ENCODE peak calls at places on chromosomes 12 and 14, in four cellular contexts. One of them, this sample, is unnamed.

GRCh38 chr14:68441532-68441931 is 351.3 kb downstream of the ZFP36L1 start:
- DNase-seq in HCT116: no peak
- DNase-seq in GM12878: no peak
- DNase-seq in SK-N-SH: no peak
- DNase-seq in this sample: no peak

GRCh38 chr12:4915752-4916151 is 6.0 kb downstream of the KCNA1 start:
- DNase-seq in HCT116: no peak
- DNase-seq in GM12878: no peak
- DNase-seq in SK-N-SH: no peak
- DNase-seq in this sample: no peak

GRCh38 chr12:9933966-9934365 is 1.8 kb upstream of the CLEC2A start:
- DNase-seq in HCT116: no peak
- DNase-seq in GM12878: no peak
- DNase-seq in SK-N-SH: no peak
- DNase-seq in this sample: no peak

GRCh38 chr14:34911209-34912150 is 36.3 kb upstream of the BAZ1A start:
- DNase-seq in HCT116: no peak
- DNase-seq in GM12878: no peak
- DNase-seq in SK-N-SH: no peak
- DNase-seq in this sample: no peak

GRCh38 chr14:23548351-23549318 is 2.9 kb downstream of the ZFHX2 start:
- DNase-seq in HCT116: no peak
- DNase-seq in GM12878: no peak
- DNase-seq in SK-N-SH: no peak
- DNase-seq in this sample: no peak

GRCh38 chr14:33454707-33455106 is 496.2 kb downstream of the EGLN3 start:
- DNase-seq in HCT116: no peak
- DNase-seq in GM12878: no peak
- DNase-seq in SK-N-SH: no peak
- DNase-seq in this sample: no peak

GRCh38 chr12:63870838-63871237 is 26.3 kb downstream of the SRGAP1 start:
- DNase-seq in HCT116: no peak
- DNase-seq in GM12878: no peak
- DNase-seq in SK-N-SH: no peak
- DNase-seq in this sample: no peak

GRCh38 chr12:6638305-6638704 is 2.5 kb upstream of the LPAR5 start:
- DNase-seq in HCT116: no peak
- DNase-seq in GM12878: no peak
- DNase-seq in SK-N-SH: no peak
- DNase-seq in this sample: no peak

GRCh38 chr12:58425481-58426392 is 484.4 kb downstream of the ATP23 start:
- DNase-seq in HCT116: peak
- DNase-seq in GM12878: peak
- DNase-seq in SK-N-SH: no peak
- DNase-seq in this sample: no peak

GRCh38 chr14:23252420-23253333 is 14.9 kb downstream of the RNF212B start:
- DNase-seq in HCT116: no peak
- DNase-seq in GM12878: no peak
- DNase-seq in SK-N-SH: no peak
- DNase-seq in this sample: no peak

GRCh38 chr12:124392991-124393790 is 98.3 kb downstream of the RFLNA start:
- DNase-seq in HCT116: no peak
- DNase-seq in GM12878: no peak
- DNase-seq in SK-N-SH: peak
- DNase-seq in this sample: peak

GRCh38 chr12:27177716-27178115 is 66.4 kb upstream of the STK38L start:
- DNase-seq in HCT116: no peak
- DNase-seq in GM12878: no peak
- DNase-seq in SK-N-SH: no peak
- DNase-seq in this sample: no peak

GRCh38 chr14:70108419-70108818 is 80.3 kb downstream of the SLC8A3 start:
- DNase-seq in HCT116: no peak
- DNase-seq in GM12878: no peak
- DNase-seq in SK-N-SH: no peak
- DNase-seq in this sample: no peak

GRCh38 chr14:79201545-79202247 is 1009.6 kb downstream of the DIO2 start:
- DNase-seq in HCT116: no peak
- DNase-seq in GM12878: no peak
- DNase-seq in SK-N-SH: no peak
- DNase-seq in this sample: no peak

GRCh38 chr12:84727964-84728363 is 184.6 kb downstream of the SLC6A15 start:
- DNase-seq in HCT116: no peak
- DNase-seq in GM12878: no peak
- DNase-seq in SK-N-SH: no peak
- DNase-seq in this sample: no peak

GRCh38 chr14:90452366-90452765 is 55.5 kb downstream of the CALM1 start:
- DNase-seq in HCT116: no peak
- DNase-seq in GM12878: no peak
- DNase-seq in SK-N-SH: no peak
- DNase-seq in this sample: no peak
- TF ChIP-seq JUND in HCT116: no peak
- TF ChIP-seq JUND in GM12878: no peak
- TF ChIP-seq JUND in SK-N-SH: no peak
- TF ChIP-seq JUND in this sample: no peak

GRCh38 chr12:131829351-131829794 is 1.2 kb downstream of the MMP17 start:
- DNase-seq in HCT116: no peak
- DNase-seq in GM12878: no peak
- DNase-seq in SK-N-SH: peak
- DNase-seq in this sample: no peak
- TF ChIP-seq JUND in HCT116: no peak
- TF ChIP-seq JUND in GM12878: no peak
- TF ChIP-seq JUND in SK-N-SH: no peak
- TF ChIP-seq JUND in this sample: no peak

DNA sequence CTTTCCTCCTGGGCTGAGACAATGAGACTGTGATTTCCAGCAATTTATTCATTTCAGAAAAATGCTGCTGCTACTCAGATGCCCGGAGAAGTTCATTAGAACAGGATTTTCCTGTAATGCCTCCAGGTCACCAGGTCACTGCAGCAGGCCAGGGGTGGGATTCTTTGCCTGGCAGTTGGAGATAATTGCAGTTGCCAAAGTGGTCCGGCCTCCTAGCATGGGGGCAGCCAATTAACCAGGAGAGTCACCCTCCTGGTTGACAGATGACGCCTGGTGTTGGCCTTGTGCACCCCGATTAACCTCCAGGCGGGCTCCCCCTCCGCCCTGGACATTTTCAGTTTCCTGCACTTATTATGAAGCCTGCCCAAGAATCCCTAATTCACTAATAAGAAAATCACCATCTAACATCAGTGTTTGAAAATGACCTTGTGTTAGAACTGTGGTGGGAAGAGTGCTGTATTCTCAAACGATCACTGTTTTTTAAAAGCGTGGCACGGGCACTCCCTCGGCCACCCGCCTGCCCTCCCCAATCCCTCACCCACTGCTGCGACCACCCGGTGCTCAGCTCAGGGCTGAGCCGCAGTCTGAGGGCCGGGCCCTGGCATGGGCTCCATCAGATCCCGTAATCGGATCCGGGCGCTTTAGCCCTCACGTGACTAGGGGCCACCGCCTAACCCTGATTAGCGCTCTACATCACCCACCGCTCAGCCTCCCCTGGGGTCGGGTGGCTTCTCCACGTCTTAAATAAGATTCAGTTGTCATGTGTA is 12.9 kb downstream of the RIMBP2 start:
- DNase-seq in HCT116: no peak
- DNase-seq in GM12878: no peak
- DNase-seq in SK-N-SH: peak
- DNase-seq in this sample: no peak
- TF ChIP-seq JUND in HCT116: no peak
- TF ChIP-seq JUND in GM12878: no peak
- TF ChIP-seq JUND in SK-N-SH: no peak
- TF ChIP-seq JUND in this sample: no peak

DNA sequence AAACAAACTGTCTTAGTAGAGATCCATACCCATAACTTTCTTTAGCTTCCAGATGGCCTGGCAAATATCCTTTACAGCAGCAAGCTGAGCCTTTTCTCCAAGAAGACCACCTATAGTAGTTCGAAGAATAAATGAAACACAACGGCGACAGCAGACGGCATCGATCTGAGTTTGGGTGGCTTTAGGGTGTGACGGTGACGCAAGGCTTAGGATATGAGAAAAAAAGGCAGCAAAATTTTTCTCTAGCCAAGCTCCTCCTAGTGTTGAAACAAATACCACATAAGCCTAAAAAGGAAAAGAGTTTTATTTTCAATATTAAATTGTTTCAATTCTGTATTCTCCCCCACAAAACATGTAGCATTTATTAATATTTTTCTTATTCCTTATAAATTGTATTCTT is 33.3 kb downstream of the HEATR5A start:
- DNase-seq in HCT116: no peak
- DNase-seq in GM12878: no peak
- DNase-seq in SK-N-SH: no peak
- DNase-seq in this sample: no peak
- TF ChIP-seq JUND in HCT116: no peak
- TF ChIP-seq JUND in GM12878: no peak
- TF ChIP-seq JUND in SK-N-SH: no peak
- TF ChIP-seq JUND in this sample: no peak

GRCh38 chr14:101276309-101277091 is 284.8 kb upstream of the DIO3 start:
- DNase-seq in HCT116: no peak
- DNase-seq in GM12878: no peak
- DNase-seq in SK-N-SH: no peak
- DNase-seq in this sample: no peak
- TF ChIP-seq JUND in HCT116: no peak
- TF ChIP-seq JUND in GM12878: no peak
- TF ChIP-seq JUND in SK-N-SH: no peak
- TF ChIP-seq JUND in this sample: no peak

DNA sequence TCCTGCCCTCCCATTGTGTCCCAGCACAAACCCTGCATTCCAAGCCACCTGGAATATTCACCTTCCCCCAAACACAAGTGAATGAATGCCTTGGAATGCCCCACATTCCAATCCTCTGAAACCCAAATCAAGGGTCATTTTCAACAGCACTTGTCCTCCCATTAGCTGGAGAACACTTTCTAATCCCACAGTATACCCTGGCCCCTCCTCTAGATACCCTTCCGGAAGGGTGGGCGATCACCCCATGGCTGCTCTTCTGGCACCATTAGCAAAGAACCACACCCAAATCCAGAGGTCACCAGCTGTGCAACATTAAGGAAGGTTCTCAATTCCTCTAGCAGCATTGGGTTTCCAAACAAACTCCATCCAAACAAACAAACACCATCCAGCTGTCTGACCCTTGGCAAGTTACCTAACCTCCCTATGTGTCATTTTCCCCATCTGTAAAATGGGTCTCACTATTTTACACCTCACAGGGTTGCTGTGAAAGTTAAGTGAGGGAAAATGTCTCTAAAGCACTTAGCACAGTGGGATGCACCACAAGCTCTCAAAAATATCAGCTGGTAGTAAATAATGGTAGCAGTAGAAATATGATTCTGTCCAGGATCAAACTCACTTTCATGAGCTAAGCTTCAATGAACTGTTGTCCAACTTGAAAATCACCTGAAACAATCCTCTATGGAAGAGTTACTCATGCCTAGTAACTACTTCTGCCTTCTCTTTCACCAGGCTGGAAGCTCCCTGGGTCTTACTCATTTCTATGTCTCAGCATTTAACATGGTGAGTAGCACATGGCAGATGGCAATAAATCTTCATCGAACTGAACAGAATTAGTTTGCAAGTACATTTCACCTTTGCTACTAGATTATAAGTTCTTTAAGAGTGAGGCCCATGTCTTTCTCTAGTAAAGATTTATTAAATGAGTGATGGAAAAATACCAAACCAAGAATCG is 5.3 kb downstream of the NUAK1 start:
- DNase-seq in HCT116: no peak
- DNase-seq in GM12878: no peak
- DNase-seq in SK-N-SH: no peak
- DNase-seq in this sample: no peak
- TF ChIP-seq JUND in HCT116: no peak
- TF ChIP-seq JUND in GM12878: no peak
- TF ChIP-seq JUND in SK-N-SH: peak
- TF ChIP-seq JUND in this sample: no peak

GRCh38 chr12:121787063-121787774 is 6.3 kb downstream of the RHOF start:
- DNase-seq in HCT116: no peak
- DNase-seq in GM12878: no peak
- DNase-seq in SK-N-SH: no peak
- DNase-seq in this sample: no peak
- TF ChIP-seq JUND in HCT116: no peak
- TF ChIP-seq JUND in GM12878: no peak
- TF ChIP-seq JUND in SK-N-SH: no peak
- TF ChIP-seq JUND in this sample: no peak

This sample was measured in T47D.